ENCODE peak calls at places on chromosomes 12 and 14, in eight cellular contexts. W is esophagus squamous epithelium, Q is mammary epithelial cell, E is GM12865, K is cardiac muscle cell, J is GM06990, T is thoracic aorta, X is right lobe of liver. O is an unnamed sample.

GRCh38 chr12:6295187-6295811 is 15.2 kb upstream of the PLEKHG6 start:
- DNase-seq in T (no peak), E (no peak), Q (peak), K (peak), J (no peak), W (no peak), X (no peak), O (no peak)

GRCh38 chr12:124745891-124746570 is 117.6 kb downstream of the SCARB1 start:
- DNase-seq in K (peak), J (no peak), T (peak), X (peak), W (no peak), E (no peak), Q (peak), O (peak)

GRCh38 chr12:100986595-100987547 is 192.3 kb downstream of the ANO4 start:
- DNase-seq in J (no peak), W (no peak), Q (no peak), K (no peak), X (no peak), E (no peak), T (no peak), O (no peak)

GRCh38 chr12:52232916-52233461 is at the start of gene KRT7:
- DNase-seq in W (no peak), E (no peak), X (no peak), T (no peak), J (no peak), Q (peak), K (no peak), O (no peak)

GRCh38 chr14:104119700-104120251 is 18.6 kb upstream of the KIF26A start:
- DNase-seq in T (no peak), Q (no peak), K (no peak), J (no peak), E (no peak), W (no peak), X (no peak), O (no peak)

GRCh38 chr12:92162079-92162478 is 16.4 kb upstream of the BTG1 start:
- DNase-seq in W (no peak), X (no peak), E (no peak), K (no peak), T (no peak), J (no peak), Q (no peak), O (no peak)

GRCh38 chr12:49985981-49986380 is 13.2 kb downstream of the AQP6 start:
- DNase-seq in K (no peak), T (no peak), W (no peak), E (no peak), Q (no peak), X (no peak), J (no peak), O (no peak)

GRCh38 chr14:70601162-70601561 is 707 bp upstream of the MED6 start:
- DNase-seq in K (peak), X (no peak), Q (no peak), J (no peak), W (no peak), T (no peak), E (no peak), O (no peak)

GRCh38 chr14:104579507-104579906 is at the start of gene C14orf180:
- DNase-seq in T (no peak), J (no peak), W (no peak), X (peak), Q (no peak), K (no peak), E (no peak), O (peak)

GRCh38 chr12:52496054-52496453 is 3.0 kb upstream of the KRT6A start:
- DNase-seq in W (no peak), J (no peak), K (peak), T (no peak), X (no peak), Q (no peak), E (no peak), O (no peak)

GRCh38 chr12:133203344-133204263 is 22.3 kb downstream of the ZNF268 start:
- DNase-seq in T (no peak), J (no peak), E (peak), X (no peak), W (no peak), Q (no peak), K (no peak), O (no peak)

GRCh38 chr12:46174061-46174662 is 94.7 kb downstream of the SLC38A1 start:
- DNase-seq in W (no peak), J (peak), Q (no peak), E (peak), X (no peak), T (no peak), K (no peak), O (no peak)

GRCh38 chr12:47509398-47509851 is 196.4 kb downstream of the RPAP3 start:
- DNase-seq in W (no peak), Q (peak), E (no peak), T (no peak), K (peak), X (no peak), J (no peak), O (no peak)

GRCh38 chr14:91369628-91370445 is 47.8 kb downstream of the CCDC88C start:
- DNase-seq in T (no peak), W (no peak), K (no peak), E (peak), J (no peak), X (no peak), Q (peak), O (no peak)

GRCh38 chr14:73100334-73100733 is 36.0 kb upstream of the PSEN1 start:
- DNase-seq in J (no peak), Q (no peak), E (no peak), W (no peak), T (no peak), X (no peak), K (no peak), O (no peak)

DNA sequence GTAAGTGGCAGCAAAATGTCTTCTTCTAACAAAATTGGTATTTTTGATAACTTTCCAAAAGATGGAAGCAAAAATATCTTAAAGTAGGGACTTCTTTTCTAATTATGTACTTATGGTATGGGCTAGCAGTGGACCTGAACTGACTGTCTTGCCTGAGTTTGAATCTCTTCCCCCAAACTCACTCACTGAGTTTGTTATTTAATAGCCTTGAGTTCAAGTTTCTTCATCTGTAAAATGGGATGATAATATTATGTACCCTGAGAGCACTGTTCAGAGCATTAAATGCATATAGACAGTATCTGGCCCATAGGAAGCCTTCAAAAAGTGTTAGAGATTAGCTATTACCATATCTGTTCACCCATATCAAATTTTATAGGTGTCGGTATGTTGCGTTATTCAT is 210.4 kb upstream of the NUDT4 start:
- DNase-seq in W (no peak), J (no peak), K (no peak), T (no peak), Q (no peak), X (no peak), E (no peak), O (no peak)
- H3K4me3 ChIP-seq in W (no peak), J (peak), K (no peak), T (no peak), Q (no peak), X (no peak), E (peak), O (peak)

GRCh38 chr12:57740656-57741412 is 2.3 kb upstream of the AGAP2 start:
- DNase-seq in X (no peak), E (peak), J (peak), W (no peak), Q (no peak), T (no peak), K (no peak), O (no peak)
- H3K4me3 ChIP-seq in X (no peak), E (peak), J (peak), W (no peak), Q (no peak), T (no peak), K (no peak), O (no peak)

GRCh38 chr12:70241845-70242244 is 1.4 kb upstream of the CNOT2 start:
- DNase-seq in W (no peak), T (no peak), J (no peak), E (no peak), Q (no peak), K (no peak), X (no peak), O (no peak)
- H3K4me3 ChIP-seq in W (peak), T (peak), J (peak), E (peak), Q (peak), K (peak), X (peak), O (peak)

GRCh38 chr12:55933158-55933798 is 2.3 kb downstream of the DGKA start:
- DNase-seq in T (no peak), W (no peak), Q (peak), J (no peak), E (no peak), K (no peak), X (no peak), O (no peak)
- H3K4me3 ChIP-seq in T (peak), W (peak), Q (peak), J (no peak), E (no peak), K (no peak), X (no peak), O (no peak)